ENCODE peak calls at places on chromosomes 5 and 9, in six cellular contexts. B, D, Z, R, A and G are unnamed samples.
A peak's percentile ranks its signal among the peaks of the same experiment; 100 is the strongest.

GRCh38 chr9:36148652-36149051 is 12.1 kb downstream of the GLIPR2 start:
- DNase-seq in Z (peak; percentile 27), D (peak; percentile 96), B (peak; percentile 96), R (peak; percentile 99), A (no peak), G (no peak)

GRCh38 chr9:131188986-131189385 is 63.6 kb downstream of the NUP214 start:
- DNase-seq in A (no peak), D (no peak), R (no peak), B (no peak), Z (no peak), G (no peak)

GRCh38 chr9:38708759-38709158 is 11.2 kb downstream of the FAM240B start:
- DNase-seq in Z (no peak), A (no peak), D (no peak), B (no peak), R (no peak), G (no peak)

GRCh38 chr5:152051499-152052454 is 127.1 kb upstream of the GLRA1 start:
- DNase-seq in B (no peak), D (no peak), A (peak; percentile 58), Z (no peak), R (no peak), G (peak; percentile 17)

GRCh38 chr5:97422678-97423077 is 239.6 kb upstream of the RIOK2 start:
- DNase-seq in A (no peak), R (no peak), Z (no peak), D (no peak), B (no peak), G (no peak)

GRCh38 chr9:5909999-5910398 is 19.3 kb downstream of the MLANA start:
- DNase-seq in Z (no peak), A (no peak), R (no peak), D (no peak), B (no peak), G (no peak)

GRCh38 chr9:116361558-116361957 is 208.0 kb downstream of the PAPPA start:
- DNase-seq in B (no peak), Z (no peak), D (no peak), A (no peak), R (no peak), G (no peak)

GRCh38 chr9:2040828-2041227 is 25.7 kb downstream of the SMARCA2 start:
- DNase-seq in B (no peak), A (no peak), D (no peak), Z (no peak), R (no peak), G (no peak)

GRCh38 chr9:126957687-126958053 is 43.1 kb downstream of the RALGPS1 start:
- DNase-seq in B (peak; percentile 10), D (peak; percentile 27), A (no peak), R (peak; percentile 40), Z (no peak), G (no peak)

GRCh38 chr9:69198526-69199250 is 24.6 kb downstream of the TJP2 start:
- DNase-seq in A (no peak), R (peak; percentile 14), Z (no peak), D (no peak), B (no peak), G (no peak)

GRCh38 chr5:5573798-5574380 is 151.4 kb downstream of the ICE1 start:
- DNase-seq in B (no peak), R (no peak), Z (no peak), D (no peak), A (no peak), G (no peak)

GRCh38 chr9:108443741-108444140 is 412.0 kb downstream of the ACTL7B start:
- DNase-seq in R (peak; percentile 35), D (no peak), B (peak; percentile 49), A (no peak), Z (no peak), G (no peak)

GRCh38 chr9:134734270-134734669 is 92.7 kb downstream of the COL5A1 start:
- DNase-seq in B (no peak), R (peak; percentile 76), D (no peak), A (no peak), Z (no peak), G (no peak)

GRCh38 chr9:12698986-12699385 is 5.8 kb downstream of the TYRP1 start:
- DNase-seq in B (no peak), A (no peak), D (no peak), Z (no peak), R (no peak), G (no peak)

GRCh38 chr5:132498152-132498551 is 7.6 kb upstream of the IRF1 start:
- DNase-seq in Z (no peak), R (peak; percentile 79), A (no peak), B (no peak), D (no peak), G (no peak)

GRCh38 chr9:127309715-127310114 is 45.1 kb downstream of the GARNL3 start:
- DNase-seq in B (no peak), R (no peak), A (no peak), Z (no peak), D (no peak), G (no peak)